ENCODE peak calls at places on chromosome 22, in eight cellular contexts. X is HS-5, F is mammary epithelial cell, G is GM23248, A is omental fat pad, I is GM23338, Y is iPS-NIHi11, E is tibial nerve. T is an unnamed sample.

GRCh38 chr22:38788846-38789245 is 5.1 kb downstream of the DNAL4 start:
- DNase-seq in X (no peak), F (no peak), G (no peak), A (no peak), I (no peak), Y (no peak), E (no peak), T (no peak)

GRCh38 chr22:38832005-38832978 is 11.5 kb downstream of the NPTXR start:
- DNase-seq in X (no peak), F (no peak), G (no peak), A (no peak), I (no peak), Y (no peak), E (no peak), T (no peak)

GRCh38 chr22:37357471-37357870 is 69.8 kb downstream of the ELFN2 start:
- DNase-seq in X (no peak), F (no peak), G (peak; percentile 60), A (no peak), I (no peak), Y (no peak), E (no peak), T (no peak)

GRCh38 chr22:48492371-48493320 is 1335.0 kb downstream of the BRD1 start:
- DNase-seq in X (peak; percentile 9), F (peak; percentile 31), G (peak; percentile 87), A (no peak), I (peak; percentile 79), Y (peak; percentile 77), E (peak; percentile 75), T (peak; percentile 53)

GRCh38 chr22:22886546-22886945 is 1.1 kb upstream of the IGLL5 start:
- DNase-seq in X (no peak), F (no peak), G (no peak), A (no peak), I (no peak), Y (no peak), E (no peak), T (no peak)

GRCh38 chr22:22110548-22111266 is 128.1 kb upstream of the TOP3B start:
- DNase-seq in X (peak; percentile 60), F (peak; percentile 93), G (peak; percentile 91), A (no peak), I (peak; percentile 74), Y (peak; percentile 73), E (no peak), T (peak; percentile 27)

GRCh38 chr22:31084811-31085492 is 3.8 kb downstream of the SMTN start:
- DNase-seq in X (no peak), F (peak; percentile 69), G (peak; percentile 95), A (peak; percentile 68), I (peak; percentile 98), Y (peak; percentile 93), E (peak; percentile 84), T (peak; percentile 89)

GRCh38 chr22:22799561-22799960 is 88.1 kb upstream of the IGLL5 start:
- DNase-seq in X (no peak), F (no peak), G (no peak), A (no peak), I (no peak), Y (no peak), E (no peak), T (no peak)

GRCh38 chr22:42397332-42398246 is 34.6 kb downstream of the NFAM1 start:
- DNase-seq in X (no peak), F (no peak), G (no peak), A (no peak), I (no peak), Y (no peak), E (peak; percentile 51), T (no peak)

GRCh38 chr22:43053176-43053575 is 36.0 kb downstream of the TTLL1 start:
- DNase-seq in X (no peak), F (no peak), G (no peak), A (no peak), I (peak; percentile 76), Y (peak; percentile 69), E (no peak), T (no peak)